ENCODE peak calls at places on chromosomes 6 and 20, in nine cellular contexts. Z, E, R, V, W, S, H, Q and A are unnamed samples.

GRCh38 chr20:38395165-38395564 is 40.0 kb downstream of the SNHG17 start:
- DNase-seq in S (no peak), Z (no peak), H (no peak), Q (peak; percentile 28), E (peak; percentile 27), W (no peak), V (no peak), R (no peak), A (no peak)

GRCh38 chr20:20755227-20755626 is 42.8 kb upstream of the RALGAPA2 start:
- DNase-seq in Q (no peak), V (no peak), Z (no peak), S (no peak), W (no peak), E (no peak), R (no peak), H (no peak), A (no peak)

GRCh38 chr6:136757150-136757549 is 35.1 kb downstream of the MAP3K5 start:
- DNase-seq in H (no peak), V (peak; percentile 25), Q (no peak), Z (no peak), S (no peak), R (peak; percentile 42), W (no peak), E (peak; percentile 38), A (no peak)

GRCh38 chr6:137487181-137487910 is 6.8 kb downstream of the OLIG3 start:
- DNase-seq in E (no peak), W (no peak), Z (no peak), H (no peak), V (no peak), R (no peak), S (no peak), Q (no peak), A (no peak)

GRCh38 chr20:29408034-29408695 is 1849.3 kb upstream of the DEFB115 start:
- DNase-seq in V (no peak), W (no peak), Q (no peak), R (no peak), Z (no peak), H (no peak), E (no peak), S (no peak), A (no peak)

GRCh38 chr20:10360878-10361277 is 73.1 kb downstream of the MKKS start:
- DNase-seq in H (no peak), R (no peak), V (peak; percentile 30), Z (no peak), Q (peak; percentile 83), S (no peak), E (peak; percentile 84), W (no peak), A (no peak)

GRCh38 chr6:113411006-113411405 is 446.1 kb upstream of the MARCKS start:
- DNase-seq in V (no peak), Q (no peak), H (no peak), R (peak; percentile 69), E (no peak), W (no peak), S (no peak), Z (no peak), A (no peak)

GRCh38 chr6:42045538-42046460 is 4.5 kb upstream of the TAF8 start:
- DNase-seq in V (peak; percentile 89), Q (peak; percentile 61), S (peak; percentile 99), R (peak; percentile 91), E (peak; percentile 74), Z (peak; percentile 56), W (peak; percentile 97), H (no peak), A (peak; percentile 97)

GRCh38 chr6:132607544-132608233 is 16.4 kb downstream of the TAAR2 start:
- DNase-seq in E (no peak), Z (no peak), W (no peak), R (no peak), Q (no peak), S (no peak), V (no peak), H (no peak), A (no peak)

DNA sequence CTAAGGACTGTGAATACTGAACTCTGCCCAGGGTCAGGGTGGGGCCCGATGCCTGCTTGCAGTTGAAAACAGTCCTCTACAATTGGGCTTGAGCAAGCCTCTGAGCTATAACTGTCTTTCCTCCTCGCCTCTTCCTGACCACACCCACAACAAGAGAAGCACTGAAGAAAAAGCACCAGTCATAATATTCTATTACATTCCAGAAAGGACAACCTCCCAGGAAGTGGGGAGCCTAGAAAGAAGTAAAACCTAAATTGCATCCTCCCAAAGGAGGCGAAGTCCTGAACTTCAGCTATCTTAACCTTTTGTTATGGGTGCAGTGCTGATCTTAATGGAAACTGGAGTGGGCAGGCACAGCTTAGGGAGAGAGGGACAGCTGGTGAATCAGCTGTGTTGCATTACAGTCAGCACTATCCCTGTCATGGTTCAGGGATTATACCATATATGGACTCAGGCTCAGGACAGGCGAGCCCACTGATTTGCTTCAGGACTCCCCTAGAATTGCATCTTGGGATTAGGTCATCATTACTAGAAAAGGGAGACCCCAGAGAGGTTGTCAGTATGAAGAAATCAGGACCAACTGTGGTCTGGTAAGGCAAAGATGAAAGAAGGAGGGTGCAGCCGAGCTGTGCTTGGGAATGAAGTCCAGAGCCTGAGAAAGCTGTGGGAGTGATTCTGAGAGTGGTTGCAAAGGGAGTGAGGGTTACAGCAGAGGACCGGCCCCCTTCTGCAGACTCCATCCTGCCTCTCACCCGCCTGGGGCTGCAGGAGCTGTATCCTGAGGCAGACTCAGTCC is 18.3 kb upstream of the TRAM2 start:
- DNase-seq in H (peak; percentile 93), W (peak; percentile 65), R (no peak), V (peak; percentile 94), Z (no peak), Q (peak; percentile 89), S (no peak), E (peak; percentile 93), A (peak; percentile 67)
- H3K4me3 ChIP-seq in H (peak overlapping the region; percentile 22), W (no peak overlapping the region), R (no peak overlapping the region), V (peak overlapping the region; percentile 9), Z (no peak overlapping the region), Q (peak overlapping the region; percentile 24), S (no peak overlapping the region), E (no peak overlapping the region), A (peak overlapping the region; percentile 4)

GRCh38 chr20:577167-577791 is 32.8 kb downstream of the TCF15 start:
- DNase-seq in Q (no peak), S (no peak), W (no peak), H (peak; percentile 86), Z (no peak), E (no peak), V (no peak), R (no peak), A (no peak)
- TF ChIP-seq CTCF in Q (peak; percentile 20), S (no peak), W (no peak), H (peak; percentile 73), Z (peak; percentile 46), E (peak; percentile 36), V (peak; percentile 63), R (peak; percentile 52), A (no peak)

GRCh38 chr20:13765299-13765698 is 19.4 kb downstream of the ESF1 start:
- DNase-seq in H (no peak), E (no peak), W (no peak), V (no peak), R (no peak), S (no peak), Z (no peak), Q (no peak), A (no peak)

GRCh38 chr20:13765868-13766416 is 18.8 kb downstream of the ESF1 start:
- DNase-seq in Z (no peak), W (no peak), S (no peak), H (no peak), Q (no peak), E (no peak), R (no peak), V (no peak), A (no peak)

GRCh38 chr20:13771853-13772453 is 12.8 kb downstream of the ESF1 start:
- DNase-seq in V (no peak), Q (peak; percentile 4), E (peak; percentile 15), R (peak; percentile 43), S (no peak), H (no peak), Z (peak; percentile 51), W (no peak), A (no peak)

GRCh38 chr20:13772529-13772928 is 12.2 kb downstream of the ESF1 start:
- DNase-seq in Z (no peak), E (no peak), V (no peak), S (no peak), W (no peak), R (no peak), H (no peak), Q (no peak), A (no peak)

DNA sequence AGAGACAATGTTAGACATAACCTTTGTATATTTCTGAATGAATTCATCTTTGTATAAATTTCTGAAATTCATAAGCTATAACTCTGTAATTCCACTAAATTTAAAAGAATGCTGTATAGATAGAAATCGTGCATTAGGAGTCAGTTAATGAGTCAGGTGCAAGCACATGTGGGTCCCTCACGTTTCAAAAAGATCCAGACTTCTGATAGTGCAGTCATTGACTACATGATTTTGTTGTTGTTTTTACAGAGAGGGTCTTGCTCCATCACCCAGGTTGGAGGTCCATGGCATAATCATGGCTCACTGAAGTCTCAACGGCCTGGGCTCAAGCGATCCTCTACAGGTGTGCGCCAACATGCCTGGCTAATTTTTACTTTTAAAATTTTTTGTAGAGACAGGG is 14.6 kb downstream of the ESF1 start:
- DNase-seq in Z (no peak), H (no peak), V (no peak), R (no peak), W (no peak), E (no peak), Q (no peak), S (no peak), A (no peak)
- H3K36me3 ChIP-seq in Z (peaks cover 75% of the 10 kb centered on the region), H (peaks cover 73% of the 10 kb centered on the region), V (peaks cover 22% of the 10 kb centered on the region), R (peaks cover 56% of the 10 kb centered on the region), W (peaks cover 93% of the 10 kb centered on the region), E (peaks cover 5% of the 10 kb centered on the region), Q (peaks cover 50% of the 10 kb centered on the region), S (peaks cover 100% of the 10 kb centered on the region), A (peaks cover 47% of the 10 kb centered on the region)

DNA sequence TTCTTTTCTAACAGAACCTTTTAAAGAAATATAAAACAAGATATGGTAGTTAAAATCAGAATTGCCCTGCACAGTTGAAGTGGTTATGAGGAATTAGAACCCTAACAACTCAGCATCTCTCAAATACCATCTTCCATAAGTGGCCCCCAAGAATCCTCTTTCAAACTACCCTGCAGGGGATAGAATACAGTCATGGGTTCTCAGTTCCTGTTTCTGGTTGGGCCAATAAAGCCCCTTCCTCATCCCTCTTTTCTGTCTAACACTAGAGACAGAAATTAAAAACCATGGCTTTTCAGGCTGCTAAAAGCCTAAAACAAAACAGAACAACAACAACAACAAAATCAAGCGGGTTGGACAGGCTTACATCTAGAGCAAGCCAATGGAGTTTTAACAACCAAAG is 6.7 kb upstream of the LCA5 start:
- DNase-seq in E (no peak), R (no peak), S (no peak), V (no peak), Z (no peak), Q (no peak), H (no peak), W (no peak), A (no peak)
- H3K4me3 ChIP-seq in E (no peak overlapping the region), R (no peak overlapping the region), S (no peak overlapping the region), V (no peak overlapping the region), Z (no peak overlapping the region), Q (no peak overlapping the region), H (no peak overlapping the region), W (no peak overlapping the region), A (no peak overlapping the region)